ENCODE peak calls at places on chromosomes 12 and 14, in four cellular contexts. T is GM12878, I is HepG2, X is K562. D is an unnamed sample.

GRCh38 chr12:79203103-79203502 is 338.5 kb downstream of the SYT1 start:
- DNase-seq in I (no peak), X (no peak), T (no peak), D (no peak)

GRCh38 chr14:22168092-22168955 is 420.7 kb downstream of the DAD1 start:
- DNase-seq in I (peak; percentile 29), X (no peak), T (no peak), D (no peak)

GRCh38 chr12:120012067-120012621 is 23.1 kb downstream of the BICDL1 start:
- DNase-seq in I (no peak), X (peak; percentile 32), T (peak; percentile 93), D (peak; percentile 21)

GRCh38 chr12:132937476-132937875 is 18.6 kb downstream of the ZNF605 start:
- DNase-seq in T (no peak), I (no peak), X (no peak), D (no peak)

GRCh38 chr12:124660846-124661245 is 93.4 kb upstream of the NCOR2 start:
- DNase-seq in X (no peak), I (no peak), T (no peak), D (no peak)

GRCh38 chr12:114933428-114934160 is 249.6 kb upstream of the TBX3 start:
- DNase-seq in I (peak; percentile 46), T (no peak), X (no peak), D (no peak)

GRCh38 chr12:98635657-98636323 is 8.8 kb downstream of the IKBIP start:
- DNase-seq in I (peak; percentile 20), T (peak; percentile 44), X (no peak), D (no peak)

GRCh38 chr12:131449027-131449426 is 261.9 kb upstream of the SFSWAP start:
- DNase-seq in X (no peak), T (no peak), I (no peak), D (no peak)

GRCh38 chr14:100428727-100429126 is 105.6 kb downstream of the SLC25A47 start:
- DNase-seq in X (no peak), T (no peak), I (no peak), D (no peak)

GRCh38 chr12:34605955-34606748 is 583.9 kb downstream of the ALG10 start:
- DNase-seq in T (no peak), I (no peak), X (no peak), D (no peak)

GRCh38 chr12:129169928-129170327 is 316.6 kb downstream of the GLT1D1 start:
- DNase-seq in T (no peak), X (no peak), I (no peak), D (no peak)

GRCh38 chr14:54683882-54684794 is 117.2 kb downstream of the SAMD4A start:
- DNase-seq in X (no peak), T (no peak), I (no peak), D (no peak)

GRCh38 chr14:30915596-30915995 is 41.2 kb downstream of the COCH start:
- DNase-seq in X (no peak), I (no peak), T (no peak), D (no peak)

GRCh38 chr12:107126688-107127481 is 33.5 kb upstream of the CRY1 start:
- DNase-seq in I (no peak), X (no peak), T (no peak), D (no peak)

GRCh38 chr12:93177208-93178153 is 200.2 kb upstream of the NUDT4 start:
- DNase-seq in T (no peak), I (peak; percentile 30), X (peak; percentile 52), D (no peak)

GRCh38 chr12:52521175-52521574 is 981 bp upstream of the KRT5 start:
- DNase-seq in T (no peak), I (no peak), X (no peak), D (no peak)

GRCh38 chr12:81079280-81080076 is 1.6 kb downstream of the ACSS3 start:
- DNase-seq in X (no peak), T (no peak), I (peak; percentile 66), D (no peak)

GRCh38 chr14:68404652-68405183 is 388.1 kb downstream of the ZFP36L1 start:
- DNase-seq in X (no peak), I (no peak), T (no peak), D (no peak)

GRCh38 chr12:19810213-19810612 is 370.9 kb downstream of the AEBP2 start:
- DNase-seq in X (no peak), T (no peak), I (no peak), D (no peak)

GRCh38 chr12:9064815-9065606 is 50.7 kb downstream of the A2M start:
- DNase-seq in T (no peak), I (peak; percentile 77), X (no peak), D (peak; percentile 47)

GRCh38 chr12:79252358-79253075 is 387.9 kb downstream of the SYT1 start:
- DNase-seq in X (no peak), I (no peak), T (no peak), D (no peak)

GRCh38 chr12:52139579-52140062 is 52.2 kb downstream of the KRT80 start:
- DNase-seq in X (peak; percentile 64), T (no peak), I (no peak), D (peak; percentile 75)

GRCh38 chr14:28102814-28103213 is 663.8 kb upstream of the FOXG1 start:
- DNase-seq in T (no peak), X (no peak), I (no peak), D (no peak)

GRCh38 chr14:101019541-101019940 is 116.0 kb upstream of the RTL1 start:
- DNase-seq in X (peak; percentile 6), T (no peak), I (no peak), D (no peak)

GRCh38 chr14:52253503-52253902 is 14.0 kb upstream of the PTGDR start:
- DNase-seq in T (no peak), I (no peak), X (no peak), D (no peak)

GRCh38 chr12:104090685-104091084 is 26.4 kb downstream of the HCFC2 start:
- DNase-seq in T (no peak), X (peak; percentile 15), I (no peak), D (no peak)

GRCh38 chr14:69093551-69094421 is 59.1 kb downstream of the DCAF5 start:
- DNase-seq in T (no peak), I (peak; percentile 97), X (no peak), D (no peak)

GRCh38 chr12:100533326-100533725 is 40.2 kb upstream of the GAS2L3 start:
- DNase-seq in I (no peak), T (no peak), X (no peak), D (no peak)

GRCh38 chr14:71387753-71388152 is 480.5 kb downstream of the PCNX1 start:
- DNase-seq in I (no peak), T (no peak), X (no peak), D (no peak)

GRCh38 chr14:68816943-68817430 is 24.1 kb upstream of the ZFP36L1 start:
- DNase-seq in T (no peak), I (no peak), X (no peak), D (no peak)

GRCh38 chr14:57549765-57550420 is 56.2 kb upstream of the CCDC198 start:
- DNase-seq in T (no peak), I (no peak), X (no peak), D (no peak)

GRCh38 chr14:76337619-76338545 is 38.1 kb upstream of the ESRRB start:
- DNase-seq in T (no peak), I (no peak), X (no peak), D (peak; percentile 18)

GRCh38 chr14:59248170-59248569 is 59.7 kb downstream of the DAAM1 start:
- DNase-seq in T (no peak), X (no peak), I (no peak), D (no peak)

GRCh38 chr14:51395361-51395849 is 155.4 kb downstream of the TMX1 start:
- DNase-seq in X (no peak), T (no peak), I (no peak), D (no peak)

GRCh38 chr14:64569108-64570045 is 19.6 kb downstream of the PPP1R36 start:
- DNase-seq in I (peak; percentile 10), X (no peak), T (no peak), D (no peak)

GRCh38 chr12:112018571-112019237 is 5.5 kb downstream of the ERP29 start:
- DNase-seq in T (no peak), X (no peak), I (no peak), D (no peak)

GRCh38 chr12:108315486-108316105 is 23.5 kb downstream of the CMKLR1 start:
- DNase-seq in T (no peak), X (no peak), I (no peak), D (no peak)

DNA sequence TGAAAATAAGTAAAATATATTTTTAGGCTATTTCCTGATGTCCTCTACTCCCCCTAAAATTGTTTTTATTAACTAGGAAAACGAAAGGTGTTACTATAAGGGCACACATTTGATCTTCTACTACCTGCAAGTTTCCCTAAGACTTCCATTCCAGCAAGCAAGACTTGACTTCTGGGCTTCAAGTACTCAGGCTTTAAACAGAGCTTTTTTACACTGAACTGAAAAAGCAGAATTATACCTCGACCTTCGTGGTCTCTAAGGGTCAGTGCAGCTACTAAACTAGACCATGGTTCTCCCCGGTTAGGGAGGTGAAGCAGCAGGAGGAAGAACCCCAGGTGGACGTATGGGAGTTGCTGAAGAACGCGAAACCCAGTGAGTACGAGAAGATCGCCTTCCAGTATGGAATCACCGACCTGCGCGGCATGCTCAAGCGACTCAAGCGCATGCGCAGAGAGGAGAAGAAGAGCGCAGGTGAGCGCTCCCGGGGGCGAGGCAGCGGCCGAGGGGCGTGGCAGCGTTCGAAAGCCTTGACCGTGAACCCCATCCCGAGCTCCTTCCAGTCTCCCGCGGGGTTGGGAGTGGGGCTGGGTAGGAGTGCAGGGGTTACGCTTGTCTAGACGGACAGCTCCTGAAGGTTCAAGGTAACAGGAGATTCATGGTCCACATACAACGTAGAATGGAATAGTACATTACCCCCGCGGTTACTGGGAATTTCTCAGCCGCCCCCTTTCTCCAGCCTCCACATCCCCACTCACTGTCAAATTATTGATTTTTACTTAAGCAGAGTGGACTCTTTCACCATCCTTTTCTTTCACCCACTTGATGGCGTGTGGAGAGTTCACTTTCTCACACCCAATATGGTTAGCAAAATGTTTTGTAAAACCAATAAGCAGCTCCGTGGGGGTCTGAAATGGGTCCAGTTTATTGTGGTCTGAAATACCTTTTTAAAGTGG is 47.6 kb downstream of the MYBPC1 start:
- DNase-seq in X (peak; percentile 23), T (no peak), I (no peak), D (peak; percentile 30)
- TF ChIP-seq TARDBP in X (no peak), T (no peak), I (no peak), D (no peak)

GRCh38 chr12:47079894-47080724 is at the start of gene AMIGO2:
- DNase-seq in X (peak; percentile 27), I (no peak), T (no peak), D (peak; percentile 35)

GRCh38 chr12:47077206-47078085 is 2.0 kb upstream of the PCED1B start:
- DNase-seq in T (no peak), X (no peak), I (no peak), D (no peak)

GRCh38 chr12:47079365-47079893 is at the start of gene PCED1B:
- DNase-seq in T (no peak), X (peak; percentile 69), I (peak; percentile 8), D (peak; percentile 49)

GRCh38 chr12:47078086-47078395 is 1.4 kb upstream of the PCED1B start:
- DNase-seq in I (no peak), X (no peak), T (no peak), D (no peak)

GRCh38 chr12:47078733-47079364 is 572 bp upstream of the PCED1B start:
- DNase-seq in X (peak; percentile 34), T (no peak), I (no peak), D (peak; percentile 17)
- TF ChIP-seq FOXK2 in X (no peak), T (no peak), I (no peak), D (no peak)

GRCh38 chr12:121712462-121713256 is at the start of gene TMEM120B:
- DNase-seq in T (no peak), X (peak; percentile 93), I (peak; percentile 37), D (peak; percentile 92)
- TF ChIP-seq TARDBP in T (no peak), X (peak; percentile 56), I (no peak), D (no peak)

GRCh38 chr14:23538785-23539184 is 12.8 kb downstream of the ZFHX2 start:
- DNase-seq in T (no peak), I (no peak), X (no peak), D (no peak)
- TF ChIP-seq FOXK2 in T (no peak), I (no peak), X (no peak), D (no peak)